ENCODE peak calls at places on chromosomes 4 and X, in nine cellular contexts. M is uterus, G is lower lobe of right lung, B is heart left ventricle, Y is GM12878, Q is Caco-2, E is PC-3, C is tibial nerve, K is kidney. F is an unnamed sample. For H3K9me3, the result is how much of the 10 kb centered on the place peaks cover.

GRCh38 chr4:109691411-109691920 is 11.8 kb downstream of the CASP6 start:
- DNase-seq in M (no peak), G (no peak), B (no peak), Y (no peak), Q (no peak), E (no peak), C (no peak), K (no peak), F (no peak)

GRCh38 chr4:122827899-122828601 is 1.4 kb downstream of the FGF2 start:
- DNase-seq in M (peak), G (no peak), B (no peak), Y (peak), Q (peak), E (peak), C (peak), K (no peak), F (peak)

GRCh38 chr4:148286043-148286442 is 156.2 kb downstream of the NR3C2 start:
- DNase-seq in M (no peak), G (no peak), B (no peak), Y (no peak), Q (no peak), E (no peak), C (no peak), K (no peak), F (no peak)

GRCh38 chrX:39158801-39159657 is 357.8 kb downstream of the MID1IP1 start:
- DNase-seq in M (peak), G (peak), B (no peak), Y (peak), Q (no peak), E (peak), C (no peak), K (no peak), F (peak)

GRCh38 chr4:109640644-109641043 is 62.6 kb downstream of the CASP6 start:
- DNase-seq in M (no peak), G (no peak), B (no peak), Y (no peak), Q (no peak), E (no peak), C (no peak), K (no peak), F (no peak)

GRCh38 chr4:65943076-65943475 is 272.8 kb upstream of the EPHA5 start:
- DNase-seq in M (no peak), G (no peak), B (no peak), Y (no peak), Q (peak), E (peak), C (no peak), K (no peak), F (peak)

GRCh38 chr4:123244233-123244632 is 152.4 kb upstream of the SPRY1 start:
- DNase-seq in M (no peak), G (peak), B (peak), Y (no peak), Q (peak), E (no peak), C (peak), K (peak), F (no peak)

GRCh38 chrX:20515841-20516461 is 249.2 kb upstream of the RPS6KA3 start:
- DNase-seq in M (no peak), G (no peak), B (no peak), Y (peak), Q (no peak), E (peak), C (no peak), K (no peak), F (no peak)

GRCh38 chr4:16205298-16206164 is 20.7 kb downstream of the TAPT1 start:
- DNase-seq in M (no peak), G (no peak), B (no peak), Y (no peak), Q (peak), E (peak), C (no peak), K (no peak), F (no peak)

GRCh38 chr4:37666625-37667071 is 19.5 kb downstream of the RELL1 start:
- DNase-seq in M (peak), G (no peak), B (no peak), Y (no peak), Q (peak), E (peak), C (peak), K (peak), F (no peak)

GRCh38 chr4:26020896-26021295 is 106.9 kb downstream of the SMIM20 start:
- DNase-seq in M (no peak), G (no peak), B (no peak), Y (no peak), Q (no peak), E (no peak), C (no peak), K (no peak), F (no peak)

GRCh38 chr4:76233534-76233933 is 18.0 kb upstream of the FAM47E start:
- DNase-seq in M (no peak), G (no peak), B (no peak), Y (no peak), Q (no peak), E (no peak), C (no peak), K (no peak), F (peak)

GRCh38 chr4:76235915-76236314 is 15.6 kb upstream of the FAM47E start:
- DNase-seq in M (no peak), G (no peak), B (no peak), Y (no peak), Q (peak), E (peak), C (no peak), K (no peak), F (no peak)

GRCh38 chr4:76233967-76234678 is 17.4 kb upstream of the FAM47E start:
- DNase-seq in M (no peak), G (peak), B (no peak), Y (no peak), Q (no peak), E (no peak), C (no peak), K (peak), F (no peak)

GRCh38 chr4:76235407-76235806 is 16.1 kb upstream of the FAM47E start:
- DNase-seq in M (no peak), G (no peak), B (no peak), Y (no peak), Q (peak), E (no peak), C (no peak), K (no peak), F (no peak)

DNA sequence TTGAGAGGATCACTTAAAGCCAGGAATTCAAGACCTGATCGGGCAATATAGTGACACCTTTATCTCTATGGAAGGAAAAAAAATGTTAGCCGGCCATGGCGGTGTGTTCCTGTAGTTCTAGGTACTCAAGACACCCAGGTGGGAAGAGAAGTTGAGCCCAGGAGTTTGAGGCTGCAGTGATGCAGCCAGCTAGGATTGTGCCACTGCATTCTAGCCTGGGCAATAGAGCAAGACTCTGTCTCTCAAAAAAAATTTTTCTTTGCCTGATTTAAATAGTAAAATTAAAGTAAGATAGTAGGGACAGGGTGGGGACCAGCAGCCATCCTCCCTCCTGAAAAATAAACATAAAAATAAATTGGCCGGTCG is 16.9 kb upstream of the FAM47E start:
- DNase-seq in M (no peak), G (no peak), B (no peak), Y (no peak), Q (no peak), E (no peak), C (no peak), K (no peak), F (no peak)
- H3K4me3 ChIP-seq in M (no peak), G (no peak), B (no peak), Y (no peak), Q (no peak), E (no peak), C (no peak), K (no peak), F (no peak)

GRCh38 chr4:101277661-101278060 is 69.7 kb downstream of the PPP3CA start:
- DNase-seq in M (no peak), G (no peak), B (no peak), Y (no peak), Q (no peak), E (peak), C (no peak), K (no peak), F (no peak)

GRCh38 chr4:101279377-101279871 is 67.9 kb downstream of the PPP3CA start:
- DNase-seq in M (peak), G (no peak), B (no peak), Y (no peak), Q (no peak), E (no peak), C (no peak), K (no peak), F (peak)

GRCh38 chr4:101282076-101282844 is 65.1 kb downstream of the PPP3CA start:
- DNase-seq in M (no peak), G (no peak), B (no peak), Y (no peak), Q (no peak), E (no peak), C (no peak), K (no peak), F (no peak)

GRCh38 chr4:101283436-101283835 is 63.9 kb downstream of the PPP3CA start:
- DNase-seq in M (no peak), G (no peak), B (no peak), Y (no peak), Q (no peak), E (no peak), C (no peak), K (no peak), F (no peak)

DNA sequence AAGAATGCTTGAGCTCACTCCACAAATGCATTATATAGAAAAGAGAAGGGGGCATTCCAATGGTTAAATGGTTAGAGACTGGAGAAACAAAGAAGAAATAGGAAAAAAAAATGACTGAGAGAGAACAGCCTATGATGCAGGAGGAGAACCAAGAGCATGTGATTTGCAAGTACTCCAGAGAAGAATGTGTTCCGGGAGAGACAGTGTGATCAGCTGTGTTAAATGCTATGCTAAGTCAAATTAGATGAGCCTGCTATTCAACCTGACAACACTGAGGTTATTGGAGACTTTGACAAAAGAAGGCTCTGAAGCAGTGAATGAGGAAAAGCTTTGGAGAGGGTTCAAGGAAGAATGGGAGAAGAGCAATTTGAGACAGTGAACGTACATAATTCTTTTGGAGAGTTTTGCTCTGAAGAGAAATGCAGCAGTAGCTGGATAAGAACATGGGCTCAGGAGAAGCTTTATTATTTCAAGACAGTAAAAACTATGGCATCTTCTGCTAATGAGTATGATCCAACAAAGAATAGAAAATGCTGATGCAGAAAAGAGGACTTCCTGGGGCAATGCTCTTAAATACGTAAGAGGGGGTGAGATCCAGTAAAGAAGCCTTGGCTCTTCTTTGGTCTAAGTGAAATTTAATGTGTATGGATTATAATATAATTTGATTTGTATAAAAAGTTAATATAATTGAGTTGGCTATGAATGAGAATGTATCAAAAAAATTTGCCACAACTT is 66.3 kb downstream of the PPP3CA start:
- DNase-seq in M (no peak), G (no peak), B (no peak), Y (no peak), Q (no peak), E (no peak), C (no peak), K (no peak), F (no peak)
- TF ChIP-seq CTCF in M (no peak), G (no peak), B (no peak), Y (no peak), Q (no peak), E (no peak), C (no peak), K (no peak), F (no peak)

DNA sequence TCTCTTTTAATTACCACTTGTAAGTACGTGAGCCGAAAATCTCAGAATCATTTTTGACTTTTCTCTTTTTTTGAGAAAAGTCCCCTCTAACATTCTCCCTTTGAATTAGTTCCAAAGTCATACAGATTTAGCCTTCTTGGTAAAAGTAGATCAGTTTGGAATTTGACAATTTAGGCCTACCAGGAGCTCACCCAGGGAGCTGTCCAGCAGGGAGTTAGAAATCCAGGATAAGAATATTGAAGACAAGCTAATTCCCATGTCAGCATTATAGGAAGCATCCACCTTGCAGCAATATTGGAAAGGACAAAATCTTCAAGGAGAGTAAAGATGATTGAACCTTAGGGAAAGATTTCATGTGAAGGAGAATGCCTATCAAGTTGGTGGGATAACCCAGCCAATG is 352.2 kb upstream of the CPEB2 start:
- DNase-seq in M (no peak), G (no peak), B (no peak), Y (no peak), Q (no peak), E (peak), C (no peak), K (no peak), F (no peak)
- H3K9me3 ChIP-seq in M (under half), G (under half), B (under half), Y (under half), Q (under half), E (under half), C (under half), K (under half), F (under half)

DNA sequence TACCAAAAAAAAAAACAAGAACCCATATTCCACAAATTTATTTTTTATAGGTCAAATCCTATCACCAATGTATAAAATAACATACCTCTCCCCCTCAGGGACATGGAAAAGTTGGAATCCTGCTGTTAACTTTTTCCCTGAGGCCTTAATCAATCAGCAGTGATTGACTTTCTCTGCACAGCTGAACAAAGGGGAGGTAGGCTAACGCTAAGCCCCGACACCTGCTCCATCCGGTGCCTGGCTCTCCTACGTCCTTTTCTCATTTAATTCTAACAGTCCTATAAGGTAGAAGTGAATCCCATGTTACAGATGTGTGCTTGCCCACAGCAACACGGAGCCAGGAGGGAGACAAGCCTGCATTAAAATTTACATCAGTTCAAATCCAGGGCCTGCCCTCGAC is 2.8 kb downstream of the CENPU start:
- DNase-seq in M (no peak), G (no peak), B (no peak), Y (no peak), Q (no peak), E (no peak), C (no peak), K (no peak), F (no peak)
- H3K4me3 ChIP-seq in M (no peak), G (no peak), B (no peak), Y (no peak), Q (no peak), E (no peak), C (no peak), K (no peak), F (no peak)

GRCh38 chr4:186169942-186170802 is 21.2 kb upstream of the CYP4V2 start:
- DNase-seq in M (no peak), G (no peak), B (no peak), Y (no peak), Q (no peak), E (peak), C (no peak), K (no peak), F (no peak)
- TF ChIP-seq CTCF in M (no peak), G (no peak), B (no peak), Y (no peak), Q (no peak), E (no peak), C (no peak), K (no peak), F (peak)